ENCODE peak calls at places on chromosomes 4 and X, in four cellular contexts. T is H1, S is H9, L is IMR-90. N is an unnamed sample.

GRCh38 chr4:186144596-186145569 is 40.4 kb downstream of the FAM149A start:
- DNase-seq in S (peak), T (peak), L (peak), N (peak)

GRCh38 chr4:152957437-152958185 is 21.5 kb downstream of the FHDC1 start:
- DNase-seq in S (no peak), L (no peak), T (no peak), N (peak)

GRCh38 chr4:1246901-1247810 is 1.8 kb downstream of the CTBP1 start:
- DNase-seq in T (peak), L (no peak), S (peak), N (peak)

GRCh38 chrX:7420712-7421111 is 272.8 kb upstream of the PUDP start:
- DNase-seq in S (no peak), T (no peak), L (no peak), N (peak)

GRCh38 chr4:182743815-182744214 is 173.4 kb downstream of the DCTD start:
- DNase-seq in T (no peak), L (no peak), S (no peak), N (no peak)

GRCh38 chr4:185143596-185143969 is 517 bp downstream of the SLC25A4 start:
- DNase-seq in S (no peak), T (no peak), L (peak), N (no peak)

GRCh38 chr4:120557372-120557771 is 365.2 kb downstream of the PRDM5 start:
- DNase-seq in S (no peak), L (peak), T (no peak), N (peak)

GRCh38 chrX:134186362-134187121 is 50.4 kb upstream of the CCDC160 start:
- DNase-seq in S (no peak), T (no peak), L (no peak), N (no peak)

GRCh38 chr4:53043096-53043495 is 181.0 kb downstream of the RASL11B start:
- DNase-seq in S (no peak), L (no peak), T (no peak), N (no peak)

GRCh38 chrX:87525771-87526229 is 8.2 kb downstream of the KLHL4 start:
- DNase-seq in L (peak), S (no peak), T (no peak), N (no peak)

GRCh38 chr4:149896428-149896827 is 80.8 kb upstream of the IQCM start:
- DNase-seq in T (no peak), S (no peak), L (peak), N (peak)

GRCh38 chr4:15550491-15550890 is 80.8 kb downstream of the CC2D2A start:
- DNase-seq in S (no peak), L (no peak), T (no peak), N (peak)

GRCh38 chr4:156971168-156971601 is 414 bp downstream of the PDGFC start:
- DNase-seq in S (peak), L (no peak), T (peak), N (no peak)

GRCh38 chr4:5010984-5011383 is 8.3 kb downstream of the CYTL1 start:
- DNase-seq in T (no peak), L (no peak), S (peak), N (no peak)

GRCh38 chrX:10761447-10761846 is 141.1 kb upstream of the MID1 start:
- DNase-seq in T (no peak), L (no peak), S (no peak), N (no peak)

GRCh38 chrX:134813697-134814096 is 155.4 kb upstream of the PLAC1 start:
- DNase-seq in T (no peak), L (no peak), S (no peak), N (no peak)

GRCh38 chrX:115467961-115468360 is 93.0 kb upstream of the PLS3 start:
- DNase-seq in T (no peak), S (no peak), L (no peak), N (no peak)

GRCh38 chr4:142095886-142096605 is 459.7 kb downstream of the IL15 start:
- DNase-seq in L (peak), T (no peak), S (no peak), N (no peak)

DNA sequence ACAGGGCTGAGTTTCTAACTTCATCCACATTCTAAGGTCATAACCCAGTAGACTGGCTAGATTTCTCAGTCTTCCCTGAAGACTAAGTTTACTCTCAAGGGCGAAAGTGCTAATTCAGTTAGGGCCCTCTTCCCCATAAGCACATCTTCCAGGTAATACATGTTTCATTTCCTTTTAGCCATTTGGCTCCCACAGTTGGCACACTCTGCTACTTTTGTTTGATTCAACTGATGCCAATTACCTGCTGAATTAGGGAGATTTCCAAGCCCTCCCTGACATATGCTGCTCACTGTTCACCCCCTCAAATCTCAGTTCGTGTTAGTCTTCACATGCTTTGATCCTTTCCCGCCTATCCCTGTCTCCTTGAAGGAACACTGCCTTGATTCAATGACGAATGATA is 17.0 kb upstream of the WDR17 start:
- DNase-seq in L (no peak), S (no peak), T (no peak), N (no peak)
- H2AK5ac ChIP-seq in L (no peak), S (no peak), T (no peak), N (no peak)

GRCh38 chr4:147310312-147310711 is 170.6 kb upstream of the EDNRA start:
- DNase-seq in S (no peak), T (no peak), L (no peak), N (no peak)
- H3K18ac ChIP-seq in S (no peak), T (no peak), L (no peak), N (no peak)

GRCh38 chrX:112223391-112223790 is 140.8 kb upstream of the TRPC5 start:
- DNase-seq in L (no peak), S (no peak), T (no peak), N (peak)

DNA sequence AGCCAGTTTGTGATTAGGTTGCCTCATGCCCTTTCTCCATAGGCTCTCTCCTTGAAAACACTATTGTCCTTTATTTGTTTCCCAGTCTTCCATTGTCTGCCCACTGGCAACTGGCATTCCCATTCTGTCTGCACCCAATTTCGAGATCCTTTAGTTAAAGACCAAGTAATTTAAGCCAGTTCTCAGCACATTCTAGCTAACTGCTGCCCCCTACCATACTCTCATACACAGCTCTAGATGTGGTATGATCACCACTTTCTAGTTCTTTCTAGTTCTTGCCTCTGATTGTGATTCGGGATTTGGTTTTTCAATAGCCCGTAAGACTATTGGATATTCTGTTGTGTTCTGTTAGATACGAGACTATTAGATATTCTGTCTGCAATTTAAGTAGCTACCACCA is 135.8 kb upstream of the TRPC5 start:
- DNase-seq in T (no peak), L (no peak), S (no peak), N (peak)
- H4K5ac ChIP-seq in T (no peak), L (no peak), S (no peak), N (no peak)

GRCh38 chr4:7295917-7296660 is 103.8 kb downstream of the SORCS2 start:
- DNase-seq in S (no peak), L (peak), T (peak), N (no peak)

GRCh38 chr4:7295201-7295916 is 103.0 kb downstream of the SORCS2 start:
- DNase-seq in S (no peak), T (no peak), L (no peak), N (no peak)

GRCh38 chr4:7297881-7298280 is 105.5 kb downstream of the SORCS2 start:
- DNase-seq in L (no peak), S (no peak), T (no peak), N (no peak)

GRCh38 chr4:7297374-7297773 is 105.0 kb downstream of the SORCS2 start:
- DNase-seq in L (no peak), S (no peak), T (no peak), N (no peak)

DNA sequence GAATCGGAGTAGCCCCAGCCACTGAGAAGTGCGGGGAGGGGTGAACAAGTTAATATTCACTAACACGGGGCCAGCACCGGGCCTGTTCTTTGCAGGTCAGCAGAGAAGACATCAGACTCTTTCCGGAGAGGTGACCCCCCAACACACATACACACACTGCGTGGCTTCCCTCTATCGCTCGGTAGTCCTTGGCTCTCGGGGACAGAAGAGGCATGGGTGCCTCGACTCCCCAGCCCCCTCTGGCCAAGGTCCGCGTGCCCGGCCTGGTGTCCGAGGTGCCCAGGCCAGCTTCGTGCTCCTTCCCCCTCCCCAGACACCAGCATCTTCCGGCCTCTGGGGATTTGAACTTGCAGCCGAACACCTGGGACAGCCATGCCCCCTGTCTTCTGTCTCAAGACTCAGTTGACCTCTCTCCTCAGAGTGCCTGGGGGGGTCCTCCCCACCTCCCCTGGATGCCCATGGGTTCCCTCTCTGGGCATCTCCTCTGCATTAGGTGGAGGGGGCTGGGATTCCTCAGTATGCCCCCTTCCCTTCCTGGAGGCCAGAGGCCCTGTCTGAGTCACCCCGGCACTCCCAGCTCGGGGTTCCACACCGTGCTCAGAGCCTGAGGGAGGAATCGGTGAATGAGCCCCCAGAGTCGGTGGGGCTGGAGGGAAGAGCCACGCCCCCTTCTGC is 104.5 kb downstream of the SORCS2 start:
- DNase-seq in S (no peak), T (no peak), L (no peak), N (no peak)
- H2AK5ac ChIP-seq in S (no peak), T (no peak), L (no peak), N (no peak)

DNA sequence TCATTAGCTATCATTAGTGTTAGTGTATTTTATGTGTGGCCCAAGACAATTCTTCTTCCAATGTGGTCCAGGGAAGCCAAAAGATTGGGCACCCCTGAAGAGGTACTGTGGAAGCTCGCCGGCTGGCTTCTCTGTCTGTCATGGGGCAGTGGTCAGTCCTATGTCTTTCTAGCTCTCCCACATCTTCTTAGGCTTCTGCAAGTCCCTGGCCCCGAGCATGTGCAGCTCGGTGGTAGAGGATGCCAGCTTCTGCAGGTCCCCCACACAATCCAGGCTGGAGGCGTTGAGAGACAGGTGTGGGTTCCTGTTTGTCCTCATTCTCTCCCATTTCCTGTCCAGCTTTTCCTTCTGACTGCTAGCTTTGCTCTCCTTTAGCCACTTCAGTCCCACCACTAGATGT is 134.1 kb upstream of the NALF2 start:
- DNase-seq in T (no peak), S (no peak), L (no peak), N (no peak)
- H3K18ac ChIP-seq in T (no peak), S (no peak), L (no peak), N (no peak)

DNA sequence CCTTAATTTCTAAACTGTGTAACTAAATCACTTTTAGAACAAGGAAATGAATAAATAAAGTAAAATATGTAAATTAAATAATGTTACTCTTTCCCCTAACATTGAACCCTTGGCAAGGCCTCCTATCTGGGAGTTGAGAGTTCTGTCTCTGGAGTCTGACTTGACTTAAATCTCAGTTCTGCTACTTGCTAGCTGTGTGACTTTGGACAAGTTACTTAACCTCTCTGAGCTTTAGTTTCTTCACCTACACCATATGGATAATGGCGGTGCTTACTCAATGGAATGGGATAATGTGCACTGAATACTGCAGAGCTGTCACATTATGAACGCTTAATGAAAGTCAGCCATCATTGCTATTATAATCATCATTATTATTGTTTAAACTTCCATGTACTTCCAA is 92.1 kb upstream of the SOD3 start:
- DNase-seq in S (no peak), T (no peak), L (no peak), N (no peak)
- H4K5ac ChIP-seq in S (no peak), T (no peak), L (no peak), N (no peak)

GRCh38 chr4:7879127-7879526 is 60.5 kb downstream of the AFAP1 start:
- DNase-seq in S (no peak), L (no peak), T (no peak), N (no peak)
- H2AK5ac ChIP-seq in S (no peak), L (peak), T (no peak), N (no peak)